ENCODE peak calls at places on chromosomes 1 and 21, in five cellular contexts. I is ovary, B is K562, K is AG09309, N is endothelial cell of umbilical vein. U is an unnamed sample.

GRCh38 chr1:38667626-38668025 is 191.9 kb downstream of the RRAGC start:
- DNase-seq in I (no peak), B (no peak), K (no peak), N (no peak), U (no peak)

GRCh38 chr1:14217384-14217783 is 381.1 kb upstream of the KAZN start:
- DNase-seq in I (no peak), B (no peak), K (no peak), N (no peak), U (peak)

GRCh38 chr1:160006312-160006940 is 25.4 kb downstream of the PIGM start:
- DNase-seq in I (no peak), B (peak), K (peak), N (peak), U (peak)

GRCh38 chr1:214446772-214447556 is 104.4 kb downstream of the PTPN14 start:
- DNase-seq in I (no peak), B (no peak), K (peak), N (peak), U (peak)

GRCh38 chr1:36740446-36740845 is 257.7 kb upstream of the CSF3R start:
- DNase-seq in I (no peak), B (no peak), K (no peak), N (no peak), U (no peak)

GRCh38 chr1:202834771-202835547 is 24.2 kb downstream of the PCAT6 start:
- DNase-seq in I (no peak), B (peak), K (no peak), N (no peak), U (no peak)

GRCh38 chr1:90114521-90115141 is 119.7 kb downstream of the ZNF326 start:
- DNase-seq in I (no peak), B (peak), K (peak), N (peak), U (peak)

GRCh38 chr1:37945743-37946702 is 830 bp downstream of the INPP5B start:
- DNase-seq in I (peak), B (peak), K (peak), N (peak), U (no peak)

GRCh38 chr21:15667824-15668223 is 62.0 kb upstream of the USP25 start:
- DNase-seq in I (no peak), B (no peak), K (no peak), N (no peak), U (no peak)

DNA sequence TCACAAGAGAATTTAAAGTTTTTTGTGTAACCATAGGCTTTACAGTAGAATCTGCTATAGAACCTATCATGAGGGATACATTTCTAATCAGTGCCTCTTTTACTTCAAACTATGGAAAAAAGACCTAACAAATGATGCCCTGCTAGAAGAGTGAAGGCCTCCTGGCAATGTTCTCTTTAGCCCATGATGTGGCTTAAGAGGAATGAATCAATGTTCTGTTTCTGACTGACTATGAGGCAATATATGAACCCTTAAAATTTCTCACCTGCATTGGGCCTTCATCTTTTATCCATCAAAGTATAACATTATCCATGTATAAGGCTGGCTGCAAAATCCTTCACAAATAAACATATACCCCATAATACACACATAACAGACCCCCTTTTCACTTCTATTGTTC is 65.7 kb upstream of the IL12RB2 start:
- DNase-seq in I (no peak), B (no peak), K (no peak), N (no peak), U (no peak)
- TF ChIP-seq CTCF in I (no peak), B (no peak), K (no peak), N (no peak), U (no peak)

GRCh38 chr1:93877529-93877928 is 1.5 kb downstream of the DNTTIP2 start:
- DNase-seq in I (no peak), B (no peak), K (no peak), N (no peak), U (no peak)
- H3K4me3 ChIP-seq in I (no peak), B (peak), K (no peak), N (no peak), U (no peak)

DNA sequence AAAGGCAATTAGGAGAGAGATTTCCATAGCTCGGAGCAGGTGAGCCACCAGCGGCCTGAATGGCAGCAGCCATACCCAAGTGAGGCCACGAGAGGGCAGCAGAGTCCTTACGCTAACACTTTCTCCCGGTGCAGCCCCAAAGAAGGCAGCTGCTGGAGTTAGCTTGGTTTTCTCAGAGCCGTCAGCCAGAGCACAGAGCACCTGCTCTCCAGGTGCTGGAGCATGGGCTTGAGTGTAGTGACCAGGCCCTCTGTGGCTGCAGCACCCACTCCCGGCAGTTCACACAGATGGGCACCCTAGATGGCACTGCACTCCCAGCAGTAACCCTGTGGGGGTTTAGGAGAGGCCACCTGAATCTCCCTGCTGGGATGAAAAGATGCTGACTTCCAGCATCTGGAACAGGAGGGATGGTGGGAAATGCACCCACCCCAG is 45.8 kb downstream of the TMCC2 start:
- DNase-seq in I (peak), B (peak), K (no peak), N (peak), U (no peak)
- TF ChIP-seq CTCF in I (peak), B (peak), K (peak), N (peak), U (peak)

GRCh38 chr1:205950280-205950679 is 7.0 kb upstream of the SLC26A9 start:
- DNase-seq in I (no peak), B (no peak), K (no peak), N (no peak), U (no peak)

GRCh38 chr1:205948886-205949285 is 5.6 kb upstream of the SLC26A9 start:
- DNase-seq in I (no peak), B (no peak), K (no peak), N (no peak), U (no peak)

GRCh38 chr1:205950826-205951549 is 7.7 kb upstream of the SLC26A9 start:
- DNase-seq in I (no peak), B (no peak), K (no peak), N (no peak), U (no peak)

GRCh38 chr1:205948000-205948399 is 4.7 kb upstream of the SLC26A9 start:
- DNase-seq in I (no peak), B (no peak), K (no peak), N (no peak), U (no peak)

GRCh38 chr1:205949753-205950152 is 6.5 kb upstream of the SLC26A9 start:
- DNase-seq in I (no peak), B (no peak), K (no peak), N (no peak), U (no peak)
- H3K4me3 ChIP-seq in I (no peak), B (no peak), K (no peak), N (no peak), U (no peak)

DNA sequence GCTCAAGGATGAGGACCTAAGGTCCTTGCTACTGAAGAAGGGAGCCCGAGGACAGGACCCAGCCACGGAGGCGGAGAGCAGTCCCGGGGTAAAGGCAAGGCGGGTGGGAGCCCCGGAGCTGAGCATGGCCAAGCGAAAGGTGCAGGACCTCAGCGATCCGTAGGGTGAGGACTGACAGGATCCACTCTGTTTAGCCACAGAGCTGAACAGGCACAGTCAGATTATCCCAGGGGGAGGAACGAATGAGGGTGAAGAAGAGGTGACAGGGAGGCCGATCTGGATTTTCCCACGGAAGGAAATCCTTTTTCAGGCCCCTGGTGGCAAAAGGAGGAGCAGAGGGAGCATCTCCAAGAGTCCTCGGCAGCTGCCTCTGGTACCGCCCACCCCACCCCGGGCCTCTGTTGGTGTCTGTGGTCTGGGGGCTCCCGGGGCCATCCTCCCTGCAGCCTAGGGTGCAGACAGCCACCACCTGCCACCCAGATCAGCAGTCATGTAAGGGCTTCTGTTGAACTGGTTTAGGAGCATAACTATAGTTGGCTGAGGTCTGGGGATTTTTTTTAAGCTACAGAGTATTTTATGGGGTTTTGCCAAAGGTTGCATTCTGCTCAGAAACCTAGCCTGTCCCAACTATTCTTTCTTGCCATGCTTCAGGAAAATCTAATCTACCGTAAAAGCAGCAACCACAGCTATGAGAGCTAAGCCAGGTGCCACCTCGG is 32.3 kb upstream of the LBR start:
- DNase-seq in I (no peak), B (no peak), K (no peak), N (no peak), U (no peak)
- TF ChIP-seq CTCF in I (no peak), B (peak), K (no peak), N (no peak), U (no peak)

GRCh38 chr1:193120604-193121166 is 1.1 kb upstream of the CDC73 start:
- DNase-seq in I (no peak), B (peak), K (no peak), N (no peak), U (no peak)

GRCh38 chr1:193121616-193122593 is at the start of gene CDC73:
- DNase-seq in I (peak), B (peak), K (peak), N (peak), U (peak)

GRCh38 chr1:193118803-193119730 is 2.8 kb upstream of the CDC73 start:
- DNase-seq in I (no peak), B (no peak), K (no peak), N (no peak), U (no peak)

GRCh38 chr1:193125369-193125768 is 3.5 kb downstream of the CDC73 start:
- DNase-seq in I (no peak), B (no peak), K (no peak), N (no peak), U (no peak)

GRCh38 chr1:193123751-193124150 is 1.9 kb downstream of the CDC73 start:
- DNase-seq in I (no peak), B (no peak), K (no peak), N (no peak), U (no peak)
- H3K4me3 ChIP-seq in I (no peak), B (peak), K (peak), N (no peak), U (peak)

DNA sequence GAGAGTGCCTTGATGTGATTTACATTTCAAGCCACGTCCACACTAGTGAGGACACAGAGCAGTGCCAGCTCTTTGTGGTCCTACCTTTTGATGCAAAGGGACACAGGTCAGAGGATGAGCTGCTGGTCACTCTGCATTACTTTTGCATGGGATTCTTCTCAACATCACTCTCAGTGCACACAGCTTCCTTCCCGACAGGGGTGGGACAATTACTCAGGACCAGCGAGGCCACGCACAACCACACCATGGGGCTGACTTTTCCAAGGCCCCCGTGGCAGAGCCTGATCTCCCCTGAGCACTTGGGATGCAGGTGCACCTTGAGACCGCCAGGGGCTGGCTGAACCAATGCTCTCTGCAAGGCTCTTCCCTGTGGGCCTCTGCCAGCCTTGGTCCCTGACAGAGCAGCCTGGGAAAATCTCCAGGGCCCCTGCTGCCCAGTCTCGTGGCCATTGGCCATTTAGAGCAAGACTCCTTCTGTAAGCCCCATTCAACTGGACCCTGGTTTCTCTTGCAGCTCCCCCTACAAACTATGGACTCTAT is 13.2 kb upstream of the PRAMEF12 start:
- DNase-seq in I (no peak), B (peak), K (no peak), N (no peak), U (no peak)
- TF ChIP-seq CTCF in I (no peak), B (peak), K (no peak), N (no peak), U (no peak)

GRCh38 chr1:52243221-52243987 is 101.5 kb downstream of the ZFYVE9 start:
- DNase-seq in I (no peak), B (no peak), K (no peak), N (no peak), U (no peak)
- H3K4me3 ChIP-seq in I (no peak), B (no peak), K (no peak), N (no peak), U (no peak)